ENCODE peak calls at places on chromosomes 13 and 19, in seven cellular contexts. V is GDM1; Z is COR-L47; I is activated naive CD4-positive, alpha-beta T cell treated with Interleukin-2 at 50 U/mL for 16 hours; Q is kidney tubule cell; A is WTC11; B is activated T-cell treated with anti-CD3 and anti-CD28 coated beads, Interleukin-2, amount 50 U/mL, for 72 hours. X is an unnamed sample.
A peak's percentile ranks its signal among the peaks of the same experiment; 100 is the strongest.

GRCh38 chr13:46905249-46905648 is 8.4 kb upstream of the HTR2A start:
- DNase-seq in V (peak; percentile 10), Z (no peak), I (no peak), Q (peak; percentile 54), A (no peak), B (no peak), X (no peak)

GRCh38 chr13:24261566-24261965 is 47.8 kb upstream of the C1QTNF9 start:
- DNase-seq in V (no peak), Z (no peak), I (peak; percentile 28), Q (peak; percentile 28), A (no peak), B (no peak), X (peak; percentile 71)

GRCh38 chr19:18604820-18605159 is 1.8 kb downstream of the CRLF1 start:
- DNase-seq in V (no peak), Z (no peak), I (no peak), Q (no peak), A (no peak), B (no peak), X (no peak)

GRCh38 chr19:19423322-19423721 is 17.8 kb downstream of the GATAD2A start:
- DNase-seq in V (no peak), Z (no peak), I (no peak), Q (no peak), A (no peak), B (no peak), X (no peak)

GRCh38 chr19:584240-585001 is 5.3 kb upstream of the HCN2 start:
- DNase-seq in V (peak; percentile 60), Z (peak; percentile 33), I (peak; percentile 67), Q (peak; percentile 56), A (peak; percentile 87), B (peak; percentile 75), X (peak; percentile 89)

GRCh38 chr13:112587767-112588489 is at the start of gene TUBGCP3:
- DNase-seq in V (peak; percentile 87), Z (peak; percentile 96), I (peak; percentile 82), Q (peak; percentile 86), A (peak; percentile 82), B (peak; percentile 89), X (peak; percentile 92)

GRCh38 chr13:113667771-113668490 is 912 bp downstream of the GRK1 start:
- DNase-seq in V (no peak), Z (no peak), I (no peak), Q (no peak), A (peak; percentile 5), B (no peak), X (peak; percentile 54)

GRCh38 chr19:30448386-30449130 is 76.4 kb downstream of the ZNF536 start:
- DNase-seq in V (no peak), Z (no peak), I (no peak), Q (no peak), A (no peak), B (no peak), X (no peak)

GRCh38 chr13:110576736-110577476 is 15.4 kb upstream of the RAB20 start:
- DNase-seq in V (no peak), Z (no peak), I (no peak), Q (peak; percentile 11), A (no peak), B (no peak), X (peak; percentile 5)

GRCh38 chr13:48727252-48728011 is 73.7 kb downstream of the CYSLTR2 start:
- DNase-seq in V (no peak), Z (no peak), I (no peak), Q (no peak), A (no peak), B (no peak), X (no peak)

GRCh38 chr13:26022538-26023292 is 29.1 kb downstream of the SHISA2 start:
- DNase-seq in V (no peak), Z (no peak), I (no peak), Q (peak; percentile 99), A (no peak), B (no peak), X (no peak)

GRCh38 chr19:22602631-22603272 is 31.4 kb upstream of the ZNF492 start:
- DNase-seq in V (no peak), Z (no peak), I (no peak), Q (no peak), A (no peak), B (no peak), X (no peak)

GRCh38 chr19:7670150-7670784 is 1.4 kb downstream of the RETN start:
- DNase-seq in V (no peak), Z (peak; percentile 4), I (peak; percentile 24), Q (no peak), A (peak; percentile 49), B (no peak), X (no peak)

GRCh38 chr19:55590621-55591020 is 8.7 kb downstream of the FIZ1 start:
- DNase-seq in V (no peak), Z (peak; percentile 6), I (peak; percentile 7), Q (peak; percentile 16), A (peak; percentile 53), B (no peak), X (no peak)

GRCh38 chr19:51145926-51146493 is 3.9 kb downstream of the SIGLEC7 start:
- DNase-seq in V (no peak), Z (no peak), I (no peak), Q (no peak), A (no peak), B (no peak), X (no peak)

GRCh38 chr13:45392811-45393210 is 25.4 kb downstream of the SLC25A30 start:
- DNase-seq in V (no peak), Z (no peak), I (no peak), Q (no peak), A (no peak), B (no peak), X (peak; percentile 55)

X was measured in activated effector memory CD4-positive, alpha-beta T cell treated with anti-CD3 and anti-CD28 coated beads, Interleukin-2, amount 50 U/mL, for 16 hours.